ENCODE peak calls at places on chromosomes 11 and 22, in eight cellular contexts. Z is colonic mucosa; M is A673; O is osteoblast; D is tibial artery; Q is thoracic aorta; W is effector memory CD4-positive, alpha-beta T cell; K is fibroblast of lung. V is an unnamed sample. For H3K4me1 and H3K27me3, the result is how much of the 10 kb centered on the place peaks cover.

GRCh38 chr11:112784323-112785073 is 176.7 kb upstream of the NCAM1 start:
- DNase-seq in Z (no peak), M (peak), O (no peak), D (peak), Q (peak), W (no peak), K (peak), V (no peak)

GRCh38 chr11:91209751-91210150 is 986.9 kb upstream of the CHORDC1 start:
- DNase-seq in Z (no peak), M (no peak), O (no peak), D (no peak), Q (no peak), W (no peak), K (peak), V (no peak)

GRCh38 chr11:65880844-65881421 is 1.3 kb downstream of the CTSW start:
- DNase-seq in Z (no peak), M (no peak), O (peak), D (no peak), Q (no peak), W (no peak), K (no peak), V (no peak)

GRCh38 chr22:28023036-28023435 is 104.0 kb upstream of the PITPNB start:
- DNase-seq in Z (peak), M (no peak), O (peak), D (no peak), Q (no peak), W (no peak), K (no peak), V (no peak)

GRCh38 chr11:106021181-106021966 is 666 bp downstream of the MSANTD4 start:
- DNase-seq in Z (no peak), M (peak), O (peak), D (no peak), Q (no peak), W (no peak), K (peak), V (no peak)

GRCh38 chr11:132620423-132620822 is 911.9 kb downstream of the OPCML start:
- DNase-seq in Z (no peak), M (no peak), O (no peak), D (no peak), Q (no peak), W (no peak), K (no peak), V (no peak)

GRCh38 chr11:9662273-9662672 is 1.6 kb upstream of the SWAP70 start:
- DNase-seq in Z (no peak), M (no peak), O (peak), D (peak), Q (no peak), W (no peak), K (peak), V (no peak)

GRCh38 chr11:2387266-2387982 is 10.3 kb downstream of the CD81 start:
- DNase-seq in Z (no peak), M (no peak), O (peak), D (no peak), Q (no peak), W (no peak), K (peak), V (no peak)

GRCh38 chr11:108970221-108970991 is 305.5 kb downstream of the DDX10 start:
- DNase-seq in Z (no peak), M (no peak), O (no peak), D (no peak), Q (no peak), W (no peak), K (no peak), V (no peak)

GRCh38 chr22:31818481-31819392 is 64.9 kb downstream of the DEPDC5 start:
- DNase-seq in Z (no peak), M (no peak), O (peak), D (no peak), Q (no peak), W (no peak), K (peak), V (no peak)

GRCh38 chr11:14190992-14191773 is 167.8 kb downstream of the RRAS2 start:
- DNase-seq in Z (no peak), M (no peak), O (no peak), D (no peak), Q (no peak), W (no peak), K (no peak), V (no peak)

GRCh38 chr22:19707347-19708322 is 6.7 kb upstream of the SEPTIN5 start:
- DNase-seq in Z (no peak), M (no peak), O (peak), D (no peak), Q (no peak), W (no peak), K (no peak), V (no peak)

GRCh38 chr11:78370406-78371172 is 47.0 kb downstream of the GAB2 start:
- DNase-seq in Z (no peak), M (no peak), O (peak), D (peak), Q (no peak), W (no peak), K (no peak), V (no peak)

GRCh38 chr11:4751201-4751600 is 18.5 kb downstream of the OR51F1 start:
- DNase-seq in Z (no peak), M (no peak), O (no peak), D (no peak), Q (no peak), W (no peak), K (no peak), V (no peak)
- H3K4me1 ChIP-seq in Z (under half), M (under half), O (under half), D (under half), Q (under half), W (under half), K (under half), V (under half)

DNA sequence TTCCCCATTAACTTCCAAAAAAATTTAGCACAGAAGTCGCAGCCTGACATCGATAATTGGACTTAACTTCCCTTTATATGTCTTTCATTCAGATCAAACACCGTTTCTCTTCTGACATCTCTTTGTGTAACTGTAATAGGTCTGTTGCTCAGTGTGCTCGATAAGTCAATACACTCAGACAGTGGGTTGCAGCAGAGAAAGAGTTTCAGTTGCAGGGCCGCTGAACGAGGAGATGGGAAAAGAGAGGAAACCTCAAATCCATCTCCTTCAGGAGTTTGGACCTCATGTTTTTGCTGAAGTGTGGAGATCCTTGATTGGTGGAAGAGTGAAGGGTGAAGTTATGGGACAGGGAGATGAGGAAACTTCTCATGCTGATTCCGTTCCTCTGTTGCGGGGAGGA is 1.1 kb downstream of the SAMM50 start:
- DNase-seq in Z (no peak), M (no peak), O (peak), D (no peak), Q (no peak), W (no peak), K (no peak), V (no peak)
- H3K4me3 ChIP-seq in Z (peak), M (peak), O (peak), D (peak), Q (peak), W (peak), K (peak), V (no peak)

DNA sequence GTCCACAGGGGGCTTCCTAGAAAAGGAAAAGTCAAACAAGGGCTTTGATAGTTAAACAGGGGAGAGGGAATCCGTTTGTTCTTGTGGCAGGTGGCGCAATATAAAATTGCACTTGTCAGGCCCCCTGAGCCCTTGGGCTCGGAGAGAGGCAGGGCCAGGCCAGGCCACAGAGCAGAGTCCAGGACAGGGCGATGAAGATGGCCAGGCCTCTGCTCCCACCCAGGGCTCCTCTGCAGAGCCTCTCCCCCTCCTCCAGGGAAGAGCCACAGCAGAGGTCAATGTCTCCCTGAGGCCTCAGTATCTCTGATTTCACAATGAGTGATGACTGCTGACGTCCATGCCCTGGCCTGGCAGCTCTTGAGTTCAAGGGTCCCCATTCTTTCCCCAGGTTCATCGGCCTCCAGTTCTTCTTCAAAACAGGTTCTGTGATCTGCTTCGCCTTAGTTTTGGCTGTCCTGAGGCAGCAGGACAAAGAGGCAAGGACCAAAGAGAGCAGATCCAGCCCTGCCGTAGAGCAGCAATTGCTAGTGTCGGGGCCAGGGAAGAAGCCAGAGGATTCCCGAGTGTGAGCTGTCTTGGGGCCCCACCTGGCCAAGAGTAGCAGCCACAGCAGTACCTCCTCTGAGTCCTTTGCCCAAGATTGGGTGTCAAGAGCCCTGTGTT is 36.4 kb upstream of the TPBGL start:
- DNase-seq in Z (no peak), M (no peak), O (peak), D (no peak), Q (no peak), W (no peak), K (no peak), V (no peak)
- H3K27me3 ChIP-seq in Z (under half), M (under half), O (under half), D (under half), Q (under half), W (under half), K (under half), V (under half)

DNA sequence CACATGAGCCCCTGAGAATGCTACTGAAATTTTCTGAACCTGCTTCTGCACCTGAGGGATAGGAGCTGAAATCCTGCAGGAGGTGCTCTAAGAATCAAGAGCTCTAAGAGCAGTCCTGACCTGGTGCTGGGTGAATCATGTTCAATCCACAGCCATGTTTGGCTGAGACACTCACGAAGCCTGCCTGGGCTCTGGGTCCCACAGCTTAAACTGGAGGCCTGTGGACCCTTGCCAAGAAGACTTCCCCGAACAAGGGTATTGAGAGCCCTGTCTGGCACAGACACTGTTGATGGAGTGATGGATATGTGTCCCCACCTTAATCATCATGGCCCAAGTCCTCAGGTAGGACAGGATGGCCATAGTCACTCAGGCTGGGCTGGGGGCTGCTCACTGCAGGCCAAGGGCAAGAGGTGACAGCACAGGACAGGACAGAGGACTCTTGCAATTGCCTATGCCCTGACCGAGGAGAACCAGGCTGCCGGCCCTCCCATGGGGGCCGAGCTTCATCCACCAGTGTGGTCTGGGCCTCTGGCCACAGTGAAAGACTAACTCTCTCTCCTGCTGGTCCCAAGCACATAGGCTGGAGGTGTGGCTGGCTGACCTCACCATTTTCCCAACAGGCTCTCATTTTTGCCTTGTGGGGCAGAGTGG is 6.8 kb downstream of the RAB3IL1 start:
- DNase-seq in Z (no peak), M (no peak), O (peak), D (peak), Q (no peak), W (no peak), K (no peak), V (no peak)
- H3K4me1 ChIP-seq in Z (under half), M (under half), O (under half), D (under half), Q (under half), W (under half), K (under half), V (under half)

DNA sequence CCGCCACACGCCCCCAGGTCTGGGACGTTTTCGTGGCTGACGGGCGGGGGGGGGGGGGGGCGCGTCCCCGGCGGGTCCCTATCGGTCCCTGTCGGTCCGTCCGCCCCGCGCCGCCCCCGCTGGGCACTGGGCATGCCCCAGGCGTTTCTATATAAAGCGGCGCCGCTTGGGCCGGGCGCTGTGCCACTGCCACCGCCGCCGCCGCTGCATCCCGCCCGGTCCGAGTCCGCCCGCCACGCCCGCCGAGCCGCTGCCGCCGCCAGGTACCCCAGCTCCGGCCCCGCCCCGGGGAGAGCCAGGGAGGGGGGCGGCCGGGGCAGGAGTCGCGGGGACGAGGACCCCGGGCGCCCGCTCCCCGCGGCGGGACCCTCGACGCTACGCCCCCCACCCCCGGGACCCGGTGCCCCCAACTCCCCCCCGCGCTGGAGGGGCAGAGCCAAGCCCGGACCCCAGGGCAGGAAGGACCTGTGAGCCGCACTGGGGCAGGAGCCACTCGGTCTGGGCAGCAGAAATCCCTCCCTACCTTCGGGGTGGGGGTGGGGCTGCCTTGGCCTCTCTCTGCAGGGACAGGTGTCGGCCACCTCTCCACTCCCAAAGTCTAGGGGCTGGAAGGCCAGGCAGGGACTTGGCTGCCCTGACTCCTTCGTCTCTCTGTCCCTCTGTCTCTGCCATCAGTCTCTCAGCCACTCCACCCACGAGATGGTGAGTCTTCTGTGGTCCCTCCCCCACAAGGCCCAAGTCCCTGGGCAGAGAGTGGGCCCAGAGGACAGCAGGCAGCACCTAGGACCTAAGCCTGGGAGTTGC is at the start of gene CARNS1:
- DNase-seq in Z (no peak), M (no peak), O (no peak), D (no peak), Q (no peak), W (no peak), K (no peak), V (no peak)
- H3K4me3 ChIP-seq in Z (peak), M (peak), O (peak), D (peak), Q (peak), W (peak), K (no peak), V (peak)